ENCODE peak calls at places on chromosomes 13 and 19, in nine cellular contexts. M is activated T-helper 1 cell treated with anti-CD3 and anti-CD28 coated beads, Interleukin-12 subunit alpha, Interleukin-12 subunit beta, Interleukin-2, Interleukin-4 antibody, amounts not matched to agents 30 ng/mL and 10 ng/mL and 1 ng/mL, durations not matched to agents 14 hours and 24 hours and 36 hours; H is heart left ventricle; E is stimulated activated CD4-positive, alpha-beta T cell treated with anti-CD3 and anti-CD28 coated beads, Interleukin-15, amount 100 ng/mL, for 1 hour; A is CD4-positive, alpha-beta T cell; X is NCI-H774; W is stimulated activated naive B cell treated with anti-CD40 and anti-IgM and Interleukin-4, amounts not matched to agents 10 μg/mL and 1 μg/mL and 100 μg/mL, for 72 hours; D is occipital lobe; F is SW480. K is an unnamed sample.
A peak's percentile ranks its signal among the peaks of the same experiment; 100 is the strongest.

GRCh38 chr13:33204130-33204927 is 81.2 kb downstream of the STARD13 start:
- DNase-seq in E (no peak), D (no peak), H (peak; percentile 83), F (no peak), A (no peak), X (no peak), W (no peak), M (no peak), K (no peak)

GRCh38 chr13:59774511-59774911 is 389.2 kb downstream of the DIAPH3 start:
- DNase-seq in H (no peak), W (no peak), D (no peak), E (no peak), A (no peak), M (no peak), F (no peak), X (no peak), K (no peak)

GRCh38 chr13:51191743-51192142 is 30.5 kb upstream of the FAM124A start:
- DNase-seq in W (no peak), H (no peak), D (no peak), F (no peak), E (no peak), M (no peak), A (no peak), X (no peak), K (no peak)

GRCh38 chr19:7216373-7216902 is 77.8 kb downstream of the INSR start:
- DNase-seq in D (no peak), M (no peak), H (no peak), E (no peak), A (no peak), F (no peak), X (no peak), W (no peak), K (peak; percentile 79)

GRCh38 chr13:109843695-109844094 is 57.3 kb upstream of the IRS2 start:
- DNase-seq in D (no peak), F (no peak), X (no peak), E (no peak), M (no peak), H (peak; percentile 32), A (no peak), W (no peak), K (no peak)

GRCh38 chr19:35349614-35350521 is 2.2 kb downstream of the FFAR1 start:
- DNase-seq in E (no peak), X (no peak), F (no peak), H (no peak), W (no peak), D (no peak), A (no peak), M (no peak), K (peak; percentile 6)

GRCh38 chr19:8648240-8648639 is 17.8 kb downstream of the NFILZ start:
- DNase-seq in M (no peak), H (no peak), W (no peak), F (no peak), D (no peak), A (no peak), X (no peak), E (no peak), K (no peak)

GRCh38 chr13:24890256-24890655 is 126.3 kb downstream of the RNF17 start:
- DNase-seq in E (no peak), H (no peak), D (no peak), M (no peak), F (no peak), A (no peak), W (no peak), X (no peak), K (no peak)

GRCh38 chr19:45994456-45994988 is 745 bp upstream of the CCDC61 start:
- DNase-seq in M (no peak), A (no peak), W (no peak), F (no peak), E (no peak), D (no peak), X (no peak), H (no peak), K (no peak)

GRCh38 chr19:4635763-4636135 is 3.6 kb upstream of the TNFAIP8L1 start:
- DNase-seq in E (no peak), X (no peak), A (no peak), F (no peak), D (no peak), M (no peak), H (no peak), W (no peak), K (no peak)

GRCh38 chr19:29772696-29773095 is 39.1 kb upstream of the CCNE1 start:
- DNase-seq in M (no peak), W (no peak), F (no peak), A (no peak), D (no peak), E (no peak), H (no peak), X (no peak), K (no peak)

GRCh38 chr19:50978772-50979390 is 4.8 kb downstream of the KLK7 start:
- DNase-seq in W (no peak), E (no peak), F (peak; percentile 63), X (no peak), D (no peak), H (no peak), M (no peak), A (no peak), K (no peak)

GRCh38 chr13:51957377-51958216 is 53.7 kb downstream of the ATP7B start:
- DNase-seq in A (no peak), H (no peak), M (no peak), W (no peak), D (peak; percentile 7), E (no peak), X (no peak), F (no peak), K (no peak)

GRCh38 chr19:23075031-23075733 is 41.6 kb upstream of the ZNF730 start:
- DNase-seq in H (peak; percentile 67), D (no peak), A (no peak), E (no peak), W (peak; percentile 23), X (peak; percentile 78), M (no peak), F (no peak), K (peak; percentile 10)

GRCh38 chr13:31901985-31902384 is 129.6 kb upstream of the FRY start:
- DNase-seq in D (no peak), M (no peak), E (no peak), F (no peak), W (no peak), H (no peak), A (no peak), X (no peak), K (no peak)

GRCh38 chr19:14979136-14979497 is 547 bp downstream of the SLC1A6 start:
- DNase-seq in X (no peak), H (no peak), D (no peak), W (no peak), M (no peak), A (no peak), E (no peak), F (no peak), K (no peak)

GRCh38 chr13:75352641-75353327 is 129.2 kb downstream of the TBC1D4 start:
- DNase-seq in D (no peak), H (no peak), A (no peak), E (no peak), W (no peak), M (no peak), F (no peak), X (no peak), K (no peak)

GRCh38 chr19:31127132-31127967 is 221.9 kb downstream of the TSHZ3 start:
- DNase-seq in F (no peak), D (no peak), E (no peak), A (no peak), H (no peak), X (no peak), M (no peak), W (no peak), K (no peak)

GRCh38 chr19:29683009-29683408 is 17.7 kb downstream of the PLEKHF1 start:
- DNase-seq in H (no peak), E (no peak), A (no peak), F (no peak), D (peak; percentile 55), M (no peak), W (no peak), X (no peak), K (no peak)

GRCh38 chr19:7489609-7490044 is 792 bp upstream of the PEX11G start:
- DNase-seq in F (no peak), D (no peak), X (no peak), A (no peak), W (no peak), M (no peak), E (no peak), H (no peak), K (no peak)

GRCh38 chr13:48304132-48304876 is 753 bp downstream of the RB1 start:
- DNase-seq in D (no peak), M (peak; percentile 23), F (peak; percentile 57), H (peak; percentile 47), E (no peak), W (peak; percentile 73), A (no peak), X (no peak), K (peak; percentile 45)

GRCh38 chr13:23488442-23488841 is 54.9 kb upstream of the SACS start:
- DNase-seq in X (peak; percentile 33), A (no peak), M (no peak), D (no peak), E (no peak), F (no peak), H (no peak), W (no peak), K (no peak)

GRCh38 chr13:76715621-76716020 is 170.6 kb downstream of the KCTD12 start:
- DNase-seq in D (no peak), H (no peak), F (no peak), W (no peak), X (no peak), A (no peak), E (no peak), M (no peak), K (no peak)

GRCh38 chr19:10091370-10091687 is 5.2 kb downstream of the SHFL start:
- DNase-seq in X (no peak), E (no peak), A (no peak), W (no peak), D (no peak), M (no peak), F (no peak), H (no peak), K (no peak)

GRCh38 chr19:35995655-35995993 is 636 bp downstream of the SDHAF1 start:
- DNase-seq in H (peak; percentile 46), F (peak; percentile 54), X (no peak), A (peak; percentile 11), W (no peak), D (no peak), M (peak; percentile 15), E (no peak), K (peak; percentile 58)

GRCh38 chr19:42282036-42282762 is 13.1 kb downstream of the CIC start:
- DNase-seq in H (no peak), E (no peak), X (no peak), W (no peak), M (no peak), A (no peak), F (no peak), D (no peak), K (no peak)

GRCh38 chr19:38721977-38722773 is 22.1 kb downstream of the CAPN12 start:
- DNase-seq in W (no peak), D (peak; percentile 58), X (no peak), A (no peak), F (no peak), H (peak; percentile 81), M (no peak), E (no peak), K (no peak)

GRCh38 chr13:49539313-49539712 is 43.6 kb downstream of the PHF11 start:
- DNase-seq in H (no peak), X (no peak), D (no peak), W (no peak), E (no peak), F (no peak), M (no peak), A (no peak), K (no peak)

GRCh38 chr13:59477011-59477410 is 686.7 kb downstream of the DIAPH3 start:
- DNase-seq in H (no peak), D (no peak), X (no peak), M (no peak), F (no peak), W (no peak), A (no peak), E (no peak), K (no peak)